ENCODE peak calls at places on chromosomes 7 and 10, in eight cellular contexts. P is psoas muscle, Y is heart left ventricle, M is transverse colon, D is lower lobe of right lung, R is left ventricle myocardium inferior, E is brain microvascular endothelial cell, F is pancreas. L is an unnamed sample.

GRCh38 chr7:44081266-44081748 is 1.0 kb downstream of the POLM start:
- DNase-seq in P (peak), Y (peak), M (no peak), D (peak), R (peak), E (no peak), F (no peak), L (no peak)

GRCh38 chr10:85791846-85792532 is 574.6 kb downstream of the GRID1 start:
- DNase-seq in P (peak), Y (no peak), M (no peak), D (no peak), R (no peak), E (peak), F (no peak), L (no peak)

GRCh38 chr10:929965-930364 is 1.5 kb downstream of the LARP4B start:
- DNase-seq in P (no peak), Y (no peak), M (no peak), D (no peak), R (no peak), E (no peak), F (no peak), L (no peak)

GRCh38 chr7:94396606-94397005 is 1.9 kb downstream of the COL1A2 start:
- DNase-seq in P (no peak), Y (no peak), M (no peak), D (no peak), R (no peak), E (no peak), F (no peak), L (peak)

GRCh38 chr10:53765311-53765710 is 992.7 kb upstream of the MBL2 start:
- DNase-seq in P (no peak), Y (no peak), M (no peak), D (no peak), R (no peak), E (no peak), F (no peak), L (no peak)

GRCh38 chr7:143381427-143382125 is 431 bp downstream of the ZYX start:
- DNase-seq in P (peak), Y (peak), M (peak), D (peak), R (peak), E (peak), F (peak), L (peak)

GRCh38 chr10:90372442-90372841 is 485.4 kb downstream of the HTR7 start:
- DNase-seq in P (no peak), Y (no peak), M (no peak), D (no peak), R (no peak), E (no peak), F (no peak), L (no peak)

GRCh38 chr10:42999385-43000020 is 77.4 kb upstream of the RET start:
- DNase-seq in P (no peak), Y (peak), M (no peak), D (no peak), R (no peak), E (no peak), F (no peak), L (no peak)

GRCh38 chr10:117755615-117756014 is 213.1 kb downstream of the EMX2 start:
- DNase-seq in P (no peak), Y (no peak), M (no peak), D (no peak), R (no peak), E (no peak), F (no peak), L (no peak)

GRCh38 chr7:151558575-151558974 is 38.9 kb upstream of the RHEB start:
- DNase-seq in P (no peak), Y (no peak), M (no peak), D (no peak), R (no peak), E (peak), F (no peak), L (no peak)

GRCh38 chr10:36492590-36493510 is 632.5 kb upstream of the ANKRD30A start:
- DNase-seq in P (no peak), Y (no peak), M (no peak), D (no peak), R (no peak), E (peak), F (no peak), L (no peak)

GRCh38 chr10:79488303-79488702 is 24.0 kb upstream of the EIF5AL1 start:
- DNase-seq in P (peak), Y (peak), M (peak), D (no peak), R (peak), E (peak), F (no peak), L (peak)

GRCh38 chr10:32112055-32112454 is 55.8 kb upstream of the KIF5B start:
- DNase-seq in P (no peak), Y (no peak), M (no peak), D (no peak), R (no peak), E (peak), F (no peak), L (no peak)

GRCh38 chr10:60044221-60044620 is 137.9 kb upstream of the CCDC6 start:
- DNase-seq in P (no peak), Y (no peak), M (no peak), D (no peak), R (no peak), E (peak), F (no peak), L (no peak)

GRCh38 chr10:29877798-29878491 is 181.4 kb downstream of the JCAD start:
- DNase-seq in P (no peak), Y (peak), M (no peak), D (no peak), R (peak), E (no peak), F (no peak), L (no peak)

GRCh38 chr7:41912851-41913580 is 210.1 kb upstream of the INHBA start:
- DNase-seq in P (no peak), Y (no peak), M (no peak), D (no peak), R (no peak), E (no peak), F (no peak), L (no peak)

GRCh38 chr7:94449151-94449725 is 54.5 kb downstream of the COL1A2 start:
- DNase-seq in P (no peak), Y (no peak), M (no peak), D (no peak), R (no peak), E (no peak), F (no peak), L (no peak)

GRCh38 chr10:131961777-131962450 is 19.8 kb downstream of the BNIP3 start:
- DNase-seq in P (no peak), Y (no peak), M (no peak), D (no peak), R (no peak), E (no peak), F (peak), L (no peak)

GRCh38 chr7:127251458-127252379 is 1.0 kb downstream of the GRM8 start:
- DNase-seq in P (peak), Y (no peak), M (peak), D (no peak), R (no peak), E (no peak), F (peak), L (no peak)

GRCh38 chr7:68414631-68415425 is 1183.4 kb upstream of the AUTS2 start:
- DNase-seq in P (no peak), Y (no peak), M (no peak), D (no peak), R (no peak), E (no peak), F (no peak), L (no peak)

GRCh38 chr10:127458171-127458810 is 90.8 kb upstream of the NPS start:
- DNase-seq in P (no peak), Y (no peak), M (no peak), D (no peak), R (no peak), E (no peak), F (no peak), L (no peak)

GRCh38 chr7:111853231-111853990 is 291.1 kb upstream of the IMMP2L start:
- DNase-seq in P (no peak), Y (no peak), M (no peak), D (no peak), R (no peak), E (no peak), F (no peak), L (no peak)

GRCh38 chr7:218896-219580 is 26.7 kb downstream of the FAM20C start:
- DNase-seq in P (no peak), Y (no peak), M (no peak), D (no peak), R (no peak), E (no peak), F (no peak), L (no peak)

GRCh38 chr7:219581-220150 is 27.3 kb downstream of the FAM20C start:
- DNase-seq in P (no peak), Y (no peak), M (no peak), D (peak), R (no peak), E (no peak), F (no peak), L (no peak)

GRCh38 chr7:221996-222715 is 29.8 kb downstream of the FAM20C start:
- DNase-seq in P (no peak), Y (no peak), M (no peak), D (no peak), R (no peak), E (no peak), F (no peak), L (no peak)

GRCh38 chr7:218316-218715 is 25.9 kb downstream of the FAM20C start:
- DNase-seq in P (no peak), Y (no peak), M (no peak), D (no peak), R (no peak), E (no peak), F (no peak), L (no peak)

GRCh38 chr7:220151-220841 is 27.9 kb downstream of the FAM20C start:
- DNase-seq in P (no peak), Y (no peak), M (no peak), D (no peak), R (no peak), E (no peak), F (no peak), L (no peak)
- TF ChIP-seq CTCF in P (no peak), Y (no peak), M (no peak), D (no peak), R (no peak), E (peak), F (no peak), L (no peak)

DNA sequence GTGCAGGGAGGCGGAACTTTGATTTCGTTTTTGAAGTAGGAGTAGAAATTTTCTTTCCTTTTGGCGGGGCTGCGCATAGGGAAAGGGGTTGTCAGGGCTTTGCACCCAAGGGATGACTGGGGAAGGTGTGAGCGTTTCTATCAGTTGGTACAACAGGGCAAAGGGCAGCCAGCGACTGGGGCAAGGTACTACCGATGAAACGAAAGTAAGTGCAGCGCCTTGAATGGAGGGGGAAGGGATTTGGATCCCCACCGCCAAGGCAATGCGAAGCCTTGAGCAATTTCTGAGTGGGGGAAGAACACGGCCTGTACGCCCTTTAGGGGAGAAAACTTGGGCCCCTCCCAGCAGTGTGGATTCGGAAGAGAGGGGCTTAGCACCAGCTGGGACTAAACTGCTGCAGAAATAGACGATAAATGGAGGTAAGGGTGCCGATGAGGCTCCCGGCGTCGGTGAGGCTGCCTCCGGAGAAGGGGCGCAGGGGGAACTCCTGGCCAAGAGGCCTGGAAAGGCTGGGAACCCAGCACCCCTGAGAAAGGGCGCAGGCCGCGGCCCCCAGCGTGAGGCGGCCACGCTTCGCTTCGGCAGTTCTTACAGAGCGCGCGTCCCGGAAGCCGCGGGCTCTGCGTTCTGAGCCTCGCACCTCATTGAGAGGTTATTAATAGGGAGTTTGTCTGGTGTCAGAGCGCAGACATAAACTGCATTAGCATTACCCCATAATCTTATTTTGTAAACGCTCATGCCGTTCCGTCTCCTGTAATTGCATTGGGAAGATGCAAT is 10.0 kb upstream of the TLX1 start:
- DNase-seq in P (no peak), Y (no peak), M (peak), D (no peak), R (no peak), E (no peak), F (peak), L (no peak)
- H3K4me3 ChIP-seq in P (peak), Y (peak), M (peak), D (peak), R (peak), E (peak), F (peak), L (peak)

GRCh38 chr10:26960308-26960707 is 99.5 kb upstream of the ABI1 start:
- DNase-seq in P (no peak), Y (no peak), M (no peak), D (peak), R (no peak), E (no peak), F (no peak), L (no peak)
- H3K27ac ChIP-seq in P (no peak), Y (no peak), M (no peak), D (no peak), R (no peak), E (no peak), F (no peak), L (no peak)

DNA sequence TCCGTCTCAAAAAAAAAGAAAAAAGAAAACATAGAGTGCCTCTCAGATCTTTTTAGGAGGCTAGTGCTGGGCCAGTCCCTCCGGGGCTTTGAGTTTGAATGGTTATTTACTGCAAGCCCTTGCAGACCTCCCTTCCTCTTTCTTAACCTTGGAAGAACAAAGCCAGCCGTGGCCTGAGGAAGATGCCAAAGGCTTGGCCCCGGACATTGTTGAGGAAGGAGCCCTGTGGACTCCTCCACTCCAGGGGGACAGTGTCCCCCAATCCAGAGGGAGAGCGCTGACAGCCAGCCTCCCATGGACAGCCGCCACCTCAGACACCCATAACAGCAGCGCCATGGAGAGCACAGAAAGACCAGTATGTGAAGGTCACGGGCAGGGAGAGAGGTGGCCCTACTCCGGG is 5.0 kb downstream of the TSPAN33 start:
- DNase-seq in P (no peak), Y (no peak), M (no peak), D (no peak), R (no peak), E (no peak), F (no peak), L (no peak)
- TF ChIP-seq CTCF in P (no peak), Y (no peak), M (no peak), D (no peak), R (no peak), E (no peak), F (no peak), L (no peak)

DNA sequence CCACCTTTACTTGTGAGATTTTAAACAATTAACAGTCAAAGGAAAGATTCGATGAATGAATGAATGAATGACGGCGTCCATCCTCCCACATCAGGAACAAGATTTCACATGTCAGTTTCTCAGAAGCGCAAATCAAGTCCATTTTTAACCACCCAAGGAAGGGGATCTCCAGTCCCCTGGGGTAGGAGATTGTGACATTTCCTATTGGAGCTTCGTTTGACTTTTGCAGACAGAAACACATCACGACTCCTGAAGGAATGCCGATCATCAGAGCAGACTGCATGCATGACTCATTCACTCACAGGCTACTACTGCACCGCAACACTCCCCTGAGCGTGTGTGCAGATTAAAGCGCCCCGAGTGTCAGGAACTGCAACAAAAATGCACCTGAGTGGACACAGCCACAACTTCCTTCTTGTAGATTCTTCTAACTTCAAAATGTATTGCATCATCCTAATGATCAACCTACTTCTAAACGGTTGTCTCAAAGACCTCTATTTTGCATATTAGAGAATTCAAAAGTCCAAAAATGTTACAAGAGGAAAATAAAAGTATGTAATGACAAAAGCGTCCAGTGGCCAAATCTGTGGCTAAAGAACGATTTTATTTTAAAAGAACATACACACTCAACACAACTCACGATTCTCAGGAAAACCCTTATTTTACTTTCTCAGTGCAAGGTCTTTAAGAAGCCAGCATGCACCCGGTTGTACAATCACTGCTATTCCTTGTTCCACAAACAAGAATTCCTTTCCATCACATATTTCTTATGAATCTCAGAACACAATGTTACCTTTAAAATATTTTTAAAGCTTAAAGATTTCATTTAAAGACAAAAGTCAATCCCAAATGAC is 172.6 kb downstream of the FAM107B start:
- DNase-seq in P (no peak), Y (no peak), M (peak), D (peak), R (no peak), E (peak), F (no peak), L (peak)
- H3K4me3 ChIP-seq in P (no peak), Y (no peak), M (no peak), D (peak), R (no peak), E (peak), F (peak), L (no peak)

DNA sequence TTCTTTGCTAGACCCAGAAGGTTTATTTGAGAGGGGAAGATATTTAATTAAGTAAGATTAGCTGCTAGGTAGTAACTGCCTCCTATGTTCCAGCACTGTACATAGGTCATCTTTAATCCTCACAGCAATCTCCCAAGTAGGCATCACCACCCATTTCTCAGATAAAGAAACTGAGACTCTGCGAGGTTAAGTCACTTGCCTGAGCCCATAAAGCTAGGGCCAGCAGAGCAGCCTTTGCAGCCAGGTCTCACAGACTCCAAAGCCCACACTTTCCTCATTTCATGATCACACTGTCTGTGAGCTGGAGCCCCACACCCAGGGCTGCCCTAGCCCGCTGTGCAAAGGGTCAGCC is 20.6 kb downstream of the CALML3 start:
- DNase-seq in P (no peak), Y (no peak), M (no peak), D (no peak), R (no peak), E (no peak), F (no peak), L (no peak)
- H3K27ac ChIP-seq in P (no peak), Y (no peak), M (peak), D (peak), R (peak), E (peak), F (peak), L (peak)